ENCODE peak calls at places on chromosomes 6 and 20, in ten cellular contexts. F, A, M, Q, Y, R, I, G, J and O are unnamed samples.
A peak's percentile ranks its signal among the peaks of the same experiment; 100 is the strongest.

GRCh38 chr6:125798734-125799510 is 8.2 kb downstream of the NCOA7 start:
- DNase-seq in M (no peak), G (no peak), A (no peak), I (no peak), J (no peak), Q (peak; percentile 57), R (peak; percentile 65), Y (no peak), F (no peak), O (peak; percentile 69)

GRCh38 chr20:63009988-63010769 is 3.4 kb upstream of the BHLHE23 start:
- DNase-seq in M (no peak), R (peak; percentile 92), I (no peak), A (peak; percentile 73), J (no peak), Y (no peak), F (no peak), Q (peak; percentile 90), G (no peak), O (peak; percentile 89)

GRCh38 chr6:43368517-43369160 is 808 bp downstream of the ZNF318 start:
- DNase-seq in F (peak; percentile 62), Q (no peak), R (peak; percentile 27), M (peak; percentile 79), Y (no peak), J (no peak), I (peak; percentile 59), A (peak; percentile 50), G (peak; percentile 9), O (peak; percentile 23)

GRCh38 chr6:150055131-150055530 is 13.8 kb downstream of the ULBP3 start:
- DNase-seq in F (no peak), R (no peak), I (no peak), G (no peak), Y (no peak), M (no peak), J (no peak), Q (no peak), A (no peak), O (no peak)

GRCh38 chr6:63904844-63905243 is 269.2 kb downstream of the PHF3 start:
- DNase-seq in J (peak; percentile 4), M (no peak), R (no peak), Y (no peak), Q (no peak), G (no peak), I (peak; percentile 74), A (no peak), F (no peak), O (no peak)

GRCh38 chr20:19212524-19213502 is at the start of gene SLC24A3:
- DNase-seq in G (peak; percentile 51), Q (peak; percentile 73), M (peak; percentile 77), R (peak; percentile 70), A (peak; percentile 71), J (no peak), F (peak; percentile 63), Y (no peak), I (peak; percentile 88), O (peak; percentile 52)

GRCh38 chr20:18079756-18080353 is 22.1 kb upstream of the OVOL2 start:
- DNase-seq in F (no peak), Q (no peak), M (no peak), Y (no peak), G (no peak), I (no peak), A (no peak), R (no peak), J (no peak), O (no peak)

GRCh38 chr20:17505664-17506517 is 25.3 kb downstream of the BFSP1 start:
- DNase-seq in R (no peak), Y (no peak), I (peak; percentile 48), G (no peak), A (no peak), J (no peak), M (no peak), F (no peak), Q (peak; percentile 41), O (no peak)

GRCh38 chr6:11586574-11586973 is 49.0 kb downstream of the TMEM170B start:
- DNase-seq in M (peak; percentile 59), J (peak; percentile 85), Q (no peak), R (no peak), I (peak; percentile 36), A (no peak), F (no peak), Y (peak; percentile 77), G (peak; percentile 19), O (no peak)

GRCh38 chr6:15147827-15148226 is 98.0 kb upstream of the JARID2 start:
- DNase-seq in A (no peak), Y (no peak), R (no peak), Q (no peak), I (no peak), J (no peak), M (no peak), F (no peak), G (no peak), O (no peak)

GRCh38 chr6:15153191-15153590 is 92.7 kb upstream of the JARID2 start:
- DNase-seq in I (no peak), J (no peak), G (no peak), F (no peak), Q (no peak), R (no peak), A (no peak), Y (no peak), M (no peak), O (no peak)

GRCh38 chr6:15152720-15153119 is 93.1 kb upstream of the JARID2 start:
- DNase-seq in G (no peak), M (no peak), Y (no peak), R (no peak), A (no peak), Q (no peak), F (no peak), I (no peak), J (no peak), O (no peak)

GRCh38 chr6:15143540-15143939 is 102.3 kb upstream of the JARID2 start:
- DNase-seq in G (no peak), J (no peak), I (no peak), A (no peak), Q (no peak), Y (no peak), F (no peak), M (no peak), R (no peak), O (no peak)

GRCh38 chr6:15148356-15149058 is 97.4 kb upstream of the JARID2 start:
- DNase-seq in A (no peak), R (no peak), M (peak; percentile 50), G (peak; percentile 9), F (no peak), Q (no peak), I (peak; percentile 32), J (peak; percentile 25), Y (peak; percentile 78), O (no peak)
- TF ChIP-seq CTCF in A (no peak), R (no peak), M (no peak), G (no peak), F (no peak), Q (no peak), I (no peak), J (no peak), Y (peak; percentile 28), O (no peak)

GRCh38 chr20:58210398-58210747 is 18.1 kb downstream of the ANKRD60 start:
- DNase-seq in I (no peak), A (no peak), R (no peak), Y (no peak), G (no peak), F (no peak), M (no peak), Q (no peak), J (no peak), O (no peak)
- TF ChIP-seq CTCF in I (no peak), A (no peak), R (no peak), Y (no peak), G (no peak), F (no peak), M (no peak), Q (no peak), J (no peak), O (no peak)

GRCh38 chr6:14313220-14313619 is 195.6 kb downstream of the CD83 start:
- DNase-seq in Q (peak; percentile 30), M (no peak), R (peak; percentile 23), J (no peak), F (no peak), G (no peak), I (no peak), A (no peak), Y (no peak), O (peak; percentile 22)

GRCh38 chr6:14320342-14320741 is 202.8 kb downstream of the CD83 start:
- DNase-seq in I (no peak), Y (no peak), F (no peak), Q (no peak), R (no peak), A (no peak), M (no peak), J (no peak), G (no peak), O (no peak)

GRCh38 chr6:14315353-14315752 is 197.8 kb downstream of the CD83 start:
- DNase-seq in R (no peak), F (no peak), Y (no peak), Q (no peak), J (no peak), G (no peak), M (no peak), I (no peak), A (no peak), O (no peak)

GRCh38 chr6:14317616-14318015 is 200.0 kb downstream of the CD83 start:
- DNase-seq in I (no peak), J (no peak), Y (no peak), A (no peak), F (no peak), M (no peak), G (no peak), R (no peak), Q (no peak), O (no peak)

GRCh38 chr6:14316911-14317535 is 199.5 kb downstream of the CD83 start:
- DNase-seq in F (peak; percentile 29), M (peak; percentile 51), A (no peak), Y (no peak), I (no peak), J (no peak), Q (peak; percentile 58), R (peak; percentile 37), G (no peak), O (peak; percentile 43)
- TF ChIP-seq CTCF in F (peak; percentile 33), M (peak; percentile 67), A (no peak), Y (peak; percentile 12), I (peak; percentile 37), J (no peak), Q (peak; percentile 43), R (peak; percentile 46), G (peak; percentile 25), O (peak; percentile 36)

GRCh38 chr6:153814136-153814535 is 224.9 kb upstream of the OPRM1 start:
- DNase-seq in Y (no peak), R (no peak), Q (no peak), J (no peak), F (no peak), A (no peak), I (peak; percentile 16), G (no peak), M (peak; percentile 79), O (no peak)
- TF ChIP-seq CTCF in Y (no peak), R (peak; percentile 36), Q (no peak), J (no peak), F (no peak), A (no peak), I (peak; percentile 43), G (no peak), M (peak; percentile 87), O (no peak)

GRCh38 chr6:114342826-114343781 is at the start of gene HS3ST5:
- DNase-seq in I (peak; percentile 23), Q (peak; percentile 41), A (peak; percentile 26), M (peak; percentile 91), F (peak; percentile 23), Y (no peak), J (no peak), R (peak; percentile 53), G (peak; percentile 36), O (peak; percentile 24)
- TF ChIP-seq CTCF in I (peak; percentile 31), Q (no peak), A (peak; percentile 29), M (peak; percentile 77), F (no peak), Y (peak; percentile 44), J (peak; percentile 21), R (peak; percentile 17), G (peak; percentile 19), O (peak; percentile 10)